ENCODE peak calls at places on chromosomes 4 and X, in seven cellular contexts. One of them, this sample, is unnamed.

GRCh38 chrX:124338733-124339514 is 6.5 kb downstream of the TEX13D start:
- DNase-seq in cardiac fibroblast: no peak
- DNase-seq in ovary: no peak
- DNase-seq in epithelial cell of esophagus: no peak
- DNase-seq in tibial artery: no peak
- DNase-seq in bronchial epithelial cell: no peak
- DNase-seq in mucosa of descending colon: peak
- DNase-seq in this sample: no peak

GRCh38 chr4:185700048-185700447 is 111.9 kb downstream of the SORBS2 start:
- DNase-seq in cardiac fibroblast: peak
- DNase-seq in ovary: no peak
- DNase-seq in epithelial cell of esophagus: peak
- DNase-seq in tibial artery: no peak
- DNase-seq in bronchial epithelial cell: peak
- DNase-seq in mucosa of descending colon: no peak
- DNase-seq in this sample: no peak

GRCh38 chr4:121192013-121192412 is 27.9 kb upstream of the TNIP3 start:
- DNase-seq in cardiac fibroblast: peak
- DNase-seq in ovary: no peak
- DNase-seq in epithelial cell of esophagus: no peak
- DNase-seq in tibial artery: no peak
- DNase-seq in bronchial epithelial cell: no peak
- DNase-seq in mucosa of descending colon: no peak
- DNase-seq in this sample: no peak

GRCh38 chr4:110886856-110887255 is 264.0 kb upstream of the PITX2 start:
- DNase-seq in cardiac fibroblast: no peak
- DNase-seq in ovary: no peak
- DNase-seq in epithelial cell of esophagus: no peak
- DNase-seq in tibial artery: no peak
- DNase-seq in bronchial epithelial cell: no peak
- DNase-seq in mucosa of descending colon: no peak
- DNase-seq in this sample: no peak

GRCh38 chrX:46325312-46325877 is 219.8 kb downstream of the ZNF674 start:
- DNase-seq in cardiac fibroblast: peak
- DNase-seq in ovary: no peak
- DNase-seq in epithelial cell of esophagus: peak
- DNase-seq in tibial artery: no peak
- DNase-seq in bronchial epithelial cell: peak
- DNase-seq in mucosa of descending colon: no peak
- DNase-seq in this sample: no peak

GRCh38 chr4:79466621-79467020 is 58.6 kb upstream of the GK2 start:
- DNase-seq in cardiac fibroblast: peak
- DNase-seq in ovary: no peak
- DNase-seq in epithelial cell of esophagus: no peak
- DNase-seq in tibial artery: no peak
- DNase-seq in bronchial epithelial cell: no peak
- DNase-seq in mucosa of descending colon: no peak
- DNase-seq in this sample: no peak

GRCh38 chrX:37809970-37810369 is 30.1 kb downstream of the CYBB start:
- DNase-seq in cardiac fibroblast: no peak
- DNase-seq in ovary: no peak
- DNase-seq in epithelial cell of esophagus: no peak
- DNase-seq in tibial artery: no peak
- DNase-seq in bronchial epithelial cell: no peak
- DNase-seq in mucosa of descending colon: no peak
- DNase-seq in this sample: no peak

GRCh38 chr4:1669270-1669669 is 14.8 kb downstream of the FAM53A start:
- DNase-seq in cardiac fibroblast: no peak
- DNase-seq in ovary: peak
- DNase-seq in epithelial cell of esophagus: no peak
- DNase-seq in tibial artery: no peak
- DNase-seq in bronchial epithelial cell: no peak
- DNase-seq in mucosa of descending colon: no peak
- DNase-seq in this sample: no peak

GRCh38 chr4:7771056-7771455 is 168.6 kb downstream of the AFAP1 start:
- DNase-seq in cardiac fibroblast: no peak
- DNase-seq in ovary: no peak
- DNase-seq in epithelial cell of esophagus: no peak
- DNase-seq in tibial artery: peak
- DNase-seq in bronchial epithelial cell: no peak
- DNase-seq in mucosa of descending colon: no peak
- DNase-seq in this sample: no peak

GRCh38 chr4:7768736-7769135 is 170.9 kb downstream of the AFAP1 start:
- DNase-seq in cardiac fibroblast: no peak
- DNase-seq in ovary: no peak
- DNase-seq in epithelial cell of esophagus: no peak
- DNase-seq in tibial artery: peak
- DNase-seq in bronchial epithelial cell: no peak
- DNase-seq in mucosa of descending colon: no peak
- DNase-seq in this sample: no peak

GRCh38 chr4:7769308-7769841 is 170.3 kb downstream of the AFAP1 start:
- DNase-seq in cardiac fibroblast: no peak
- DNase-seq in ovary: no peak
- DNase-seq in epithelial cell of esophagus: no peak
- DNase-seq in tibial artery: peak
- DNase-seq in bronchial epithelial cell: no peak
- DNase-seq in mucosa of descending colon: no peak
- DNase-seq in this sample: no peak

GRCh38 chr4:7770675-7771050 is 169.0 kb downstream of the AFAP1 start:
- DNase-seq in cardiac fibroblast: no peak
- DNase-seq in ovary: peak
- DNase-seq in epithelial cell of esophagus: no peak
- DNase-seq in tibial artery: peak
- DNase-seq in bronchial epithelial cell: no peak
- DNase-seq in mucosa of descending colon: no peak
- DNase-seq in this sample: no peak

GRCh38 chr4:7769936-7770674 is 169.6 kb downstream of the AFAP1 start:
- DNase-seq in cardiac fibroblast: peak
- DNase-seq in ovary: peak
- DNase-seq in epithelial cell of esophagus: peak
- DNase-seq in tibial artery: peak
- DNase-seq in bronchial epithelial cell: no peak
- DNase-seq in mucosa of descending colon: peak
- DNase-seq in this sample: no peak
- TF ChIP-seq CTCF in cardiac fibroblast: peak
- TF ChIP-seq CTCF in ovary: no peak
- TF ChIP-seq CTCF in epithelial cell of esophagus: peak
- TF ChIP-seq CTCF in tibial artery: peak
- TF ChIP-seq CTCF in bronchial epithelial cell: peak
- TF ChIP-seq CTCF in mucosa of descending colon: no peak
- TF ChIP-seq CTCF in this sample: peak

GRCh38 chrX:68821616-68822015 is 7.2 kb upstream of the EFNB1 start:
- DNase-seq in cardiac fibroblast: no peak
- DNase-seq in ovary: no peak
- DNase-seq in epithelial cell of esophagus: no peak
- DNase-seq in tibial artery: no peak
- DNase-seq in bronchial epithelial cell: no peak
- DNase-seq in mucosa of descending colon: no peak
- DNase-seq in this sample: no peak

GRCh38 chrX:68824152-68824433 is 4.7 kb upstream of the EFNB1 start:
- DNase-seq in cardiac fibroblast: no peak
- DNase-seq in ovary: no peak
- DNase-seq in epithelial cell of esophagus: no peak
- DNase-seq in tibial artery: no peak
- DNase-seq in bronchial epithelial cell: no peak
- DNase-seq in mucosa of descending colon: no peak
- DNase-seq in this sample: no peak

GRCh38 chrX:68824565-68825125 is 4.2 kb upstream of the EFNB1 start:
- DNase-seq in cardiac fibroblast: no peak
- DNase-seq in ovary: no peak
- DNase-seq in epithelial cell of esophagus: no peak
- DNase-seq in tibial artery: no peak
- DNase-seq in bronchial epithelial cell: no peak
- DNase-seq in mucosa of descending colon: no peak
- DNase-seq in this sample: no peak

GRCh38 chrX:68823413-68824151 is 5.2 kb upstream of the EFNB1 start:
- DNase-seq in cardiac fibroblast: no peak
- DNase-seq in ovary: no peak
- DNase-seq in epithelial cell of esophagus: no peak
- DNase-seq in tibial artery: no peak
- DNase-seq in bronchial epithelial cell: no peak
- DNase-seq in mucosa of descending colon: no peak
- DNase-seq in this sample: no peak

GRCh38 chrX:68822641-68823410 is 6.0 kb upstream of the EFNB1 start:
- DNase-seq in cardiac fibroblast: peak
- DNase-seq in ovary: no peak
- DNase-seq in epithelial cell of esophagus: peak
- DNase-seq in tibial artery: no peak
- DNase-seq in bronchial epithelial cell: no peak
- DNase-seq in mucosa of descending colon: peak
- DNase-seq in this sample: no peak
- TF ChIP-seq CTCF in cardiac fibroblast: peak
- TF ChIP-seq CTCF in ovary: peak
- TF ChIP-seq CTCF in epithelial cell of esophagus: peak
- TF ChIP-seq CTCF in tibial artery: peak
- TF ChIP-seq CTCF in bronchial epithelial cell: peak
- TF ChIP-seq CTCF in mucosa of descending colon: peak
- TF ChIP-seq CTCF in this sample: peak

GRCh38 chr4:53709693-53710092 is 118.4 kb upstream of the LNX1 start:
- DNase-seq in cardiac fibroblast: no peak
- DNase-seq in ovary: no peak
- DNase-seq in epithelial cell of esophagus: no peak
- DNase-seq in tibial artery: no peak
- DNase-seq in bronchial epithelial cell: no peak
- DNase-seq in mucosa of descending colon: no peak
- DNase-seq in this sample: no peak
- TF ChIP-seq CTCF in cardiac fibroblast: peak
- TF ChIP-seq CTCF in ovary: no peak
- TF ChIP-seq CTCF in epithelial cell of esophagus: no peak
- TF ChIP-seq CTCF in tibial artery: no peak
- TF ChIP-seq CTCF in bronchial epithelial cell: no peak
- TF ChIP-seq CTCF in mucosa of descending colon: no peak
- TF ChIP-seq CTCF in this sample: peak

DNA sequence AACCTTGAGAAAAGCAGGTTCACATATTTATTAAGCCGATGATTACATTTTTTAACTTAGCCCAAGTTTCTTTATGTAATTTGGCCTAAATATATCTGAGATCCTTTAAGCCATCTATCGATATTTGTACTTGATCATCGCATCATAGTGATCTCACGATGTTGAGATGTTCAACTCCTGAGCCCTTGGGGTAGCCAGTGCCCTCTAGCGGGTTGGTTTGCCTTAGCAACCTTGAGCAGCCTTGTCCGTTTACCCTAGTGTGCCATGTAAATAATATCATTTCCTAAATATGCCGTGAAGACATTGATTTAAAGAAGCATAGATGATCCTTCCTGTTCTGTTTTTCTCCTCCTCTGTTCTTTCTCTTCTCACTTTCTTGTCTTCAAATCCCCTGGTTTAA is 432.2 kb downstream of the RPA4 start:
- DNase-seq in cardiac fibroblast: no peak
- DNase-seq in ovary: no peak
- DNase-seq in epithelial cell of esophagus: no peak
- DNase-seq in tibial artery: no peak
- DNase-seq in bronchial epithelial cell: no peak
- DNase-seq in mucosa of descending colon: no peak
- DNase-seq in this sample: no peak
- TF ChIP-seq CTCF in cardiac fibroblast: no peak
- TF ChIP-seq CTCF in ovary: no peak
- TF ChIP-seq CTCF in epithelial cell of esophagus: peak
- TF ChIP-seq CTCF in tibial artery: no peak
- TF ChIP-seq CTCF in bronchial epithelial cell: no peak
- TF ChIP-seq CTCF in mucosa of descending colon: no peak
- TF ChIP-seq CTCF in this sample: peak

GRCh38 chr4:22410645-22411247 is 105.1 kb downstream of the ADGRA3 start:
- DNase-seq in cardiac fibroblast: peak
- DNase-seq in ovary: no peak
- DNase-seq in epithelial cell of esophagus: peak
- DNase-seq in tibial artery: no peak
- DNase-seq in bronchial epithelial cell: peak
- DNase-seq in mucosa of descending colon: no peak
- DNase-seq in this sample: no peak
- TF ChIP-seq CTCF in cardiac fibroblast: peak
- TF ChIP-seq CTCF in ovary: no peak
- TF ChIP-seq CTCF in epithelial cell of esophagus: peak
- TF ChIP-seq CTCF in tibial artery: peak
- TF ChIP-seq CTCF in bronchial epithelial cell: no peak
- TF ChIP-seq CTCF in mucosa of descending colon: peak
- TF ChIP-seq CTCF in this sample: peak

GRCh38 chrX:16671005-16671404 is 21.0 kb downstream of the S100G start:
- DNase-seq in cardiac fibroblast: peak
- DNase-seq in ovary: no peak
- DNase-seq in epithelial cell of esophagus: peak
- DNase-seq in tibial artery: no peak
- DNase-seq in bronchial epithelial cell: peak
- DNase-seq in mucosa of descending colon: peak
- DNase-seq in this sample: no peak
- TF ChIP-seq CTCF in cardiac fibroblast: peak
- TF ChIP-seq CTCF in ovary: no peak
- TF ChIP-seq CTCF in epithelial cell of esophagus: peak
- TF ChIP-seq CTCF in tibial artery: peak
- TF ChIP-seq CTCF in bronchial epithelial cell: peak
- TF ChIP-seq CTCF in mucosa of descending colon: no peak
- TF ChIP-seq CTCF in this sample: peak